ENCODE peak calls at places on chromosomes 13 and 19, in seven cellular contexts. One of them, this sample, is unnamed.

GRCh38 chr13:41505209-41505835 is 48.0 kb downstream of the RGCC start:
- DNase-seq in IMR-90: peak; percentile 96
- DNase-seq in H9: no peak
- DNase-seq in H1: no peak
- DNase-seq in mesendoderm: no peak
- DNase-seq in neuronal stem cell: no peak
- DNase-seq in mesenchymal stem cell: peak; percentile 92
- DNase-seq in this sample: peak; percentile 96

GRCh38 chr13:101529419-101529818 is 76.9 kb downstream of the ITGBL1 start:
- DNase-seq in IMR-90: peak; percentile 90
- DNase-seq in H9: no peak
- DNase-seq in H1: no peak
- DNase-seq in mesendoderm: peak; percentile 16
- DNase-seq in neuronal stem cell: no peak
- DNase-seq in mesenchymal stem cell: peak; percentile 60
- DNase-seq in this sample: no peak

GRCh38 chr13:30581582-30581981 is 36.1 kb upstream of the USPL1 start:
- DNase-seq in IMR-90: peak; percentile 36
- DNase-seq in H9: no peak
- DNase-seq in H1: no peak
- DNase-seq in mesendoderm: peak; percentile 42
- DNase-seq in neuronal stem cell: no peak
- DNase-seq in mesenchymal stem cell: peak; percentile 16
- DNase-seq in this sample: peak; percentile 7

GRCh38 chr13:88648598-88649373 is 977.6 kb downstream of the SLITRK5 start:
- DNase-seq in IMR-90: no peak
- DNase-seq in H9: no peak
- DNase-seq in H1: no peak
- DNase-seq in mesendoderm: no peak
- DNase-seq in neuronal stem cell: no peak
- DNase-seq in mesenchymal stem cell: no peak
- DNase-seq in this sample: no peak

GRCh38 chr19:7916137-7916907 is 1.7 kb downstream of the TGFBR3L start:
- DNase-seq in IMR-90: no peak
- DNase-seq in H9: peak; percentile 59
- DNase-seq in H1: peak; percentile 80
- DNase-seq in mesendoderm: peak; percentile 29
- DNase-seq in neuronal stem cell: no peak
- DNase-seq in mesenchymal stem cell: peak; percentile 23
- DNase-seq in this sample: no peak

GRCh38 chr13:109336730-109337129 is 449.7 kb downstream of the IRS2 start:
- DNase-seq in IMR-90: peak; percentile 85
- DNase-seq in H9: no peak
- DNase-seq in H1: no peak
- DNase-seq in mesendoderm: peak; percentile 63
- DNase-seq in neuronal stem cell: no peak
- DNase-seq in mesenchymal stem cell: peak; percentile 56
- DNase-seq in this sample: peak; percentile 38

GRCh38 chr13:27012482-27013197 is 159.0 kb downstream of the USP12 start:
- DNase-seq in IMR-90: peak; percentile 89
- DNase-seq in H9: peak; percentile 3
- DNase-seq in H1: peak; percentile 6
- DNase-seq in mesendoderm: no peak
- DNase-seq in neuronal stem cell: no peak
- DNase-seq in mesenchymal stem cell: peak; percentile 92
- DNase-seq in this sample: peak; percentile 36

GRCh38 chr19:18457478-18458331 is 19.8 kb upstream of the ISYNA1 start:
- DNase-seq in IMR-90: no peak
- DNase-seq in H9: no peak
- DNase-seq in H1: no peak
- DNase-seq in mesendoderm: peak; percentile 42
- DNase-seq in neuronal stem cell: no peak
- DNase-seq in mesenchymal stem cell: no peak
- DNase-seq in this sample: no peak

GRCh38 chr19:16319466-16319865 is 5.2 kb upstream of the KLF2 start:
- DNase-seq in IMR-90: peak; percentile 49
- DNase-seq in H9: no peak
- DNase-seq in H1: no peak
- DNase-seq in mesendoderm: no peak
- DNase-seq in neuronal stem cell: no peak
- DNase-seq in mesenchymal stem cell: peak; percentile 43
- DNase-seq in this sample: no peak

GRCh38 chr13:35356572-35356971 is 119.9 kb downstream of the MAB21L1 start:
- DNase-seq in IMR-90: no peak
- DNase-seq in H9: no peak
- DNase-seq in H1: no peak
- DNase-seq in mesendoderm: no peak
- DNase-seq in neuronal stem cell: no peak
- DNase-seq in mesenchymal stem cell: no peak
- DNase-seq in this sample: no peak

GRCh38 chr13:112455476-112456059 is 79.4 kb downstream of the SPACA7 start:
- DNase-seq in IMR-90: no peak
- DNase-seq in H9: peak; percentile 20
- DNase-seq in H1: peak; percentile 27
- DNase-seq in mesendoderm: no peak
- DNase-seq in neuronal stem cell: no peak
- DNase-seq in mesenchymal stem cell: no peak
- DNase-seq in this sample: no peak

GRCh38 chr13:113664751-113665581 is 2.1 kb upstream of the GRK1 start:
- DNase-seq in IMR-90: no peak
- DNase-seq in H9: no peak
- DNase-seq in H1: no peak
- DNase-seq in mesendoderm: no peak
- DNase-seq in neuronal stem cell: no peak
- DNase-seq in mesenchymal stem cell: no peak
- DNase-seq in this sample: no peak

GRCh38 chr19:19294914-19295313 is 21.8 kb upstream of the TM6SF2 start:
- DNase-seq in IMR-90: no peak
- DNase-seq in H9: no peak
- DNase-seq in H1: no peak
- DNase-seq in mesendoderm: no peak
- DNase-seq in neuronal stem cell: no peak
- DNase-seq in mesenchymal stem cell: no peak
- DNase-seq in this sample: no peak

GRCh38 chr13:25286308-25286968 is 850 bp downstream of the MTMR6 start:
- DNase-seq in IMR-90: peak; percentile 58
- DNase-seq in H9: no peak
- DNase-seq in H1: no peak
- DNase-seq in mesendoderm: peak; percentile 48
- DNase-seq in neuronal stem cell: peak; percentile 5
- DNase-seq in mesenchymal stem cell: peak; percentile 76
- DNase-seq in this sample: peak; percentile 20

GRCh38 chr13:91946498-91947070 is 548.2 kb downstream of the GPC5 start:
- DNase-seq in IMR-90: peak; percentile 12
- DNase-seq in H9: no peak
- DNase-seq in H1: no peak
- DNase-seq in mesendoderm: peak; percentile 47
- DNase-seq in neuronal stem cell: peak; percentile 26
- DNase-seq in mesenchymal stem cell: peak; percentile 31
- DNase-seq in this sample: no peak

GRCh38 chr19:51111606-51112005 is 3.4 kb upstream of the CTU1 start:
- DNase-seq in IMR-90: no peak
- DNase-seq in H9: peak; percentile 53
- DNase-seq in H1: no peak
- DNase-seq in mesendoderm: peak; percentile 64
- DNase-seq in neuronal stem cell: no peak
- DNase-seq in mesenchymal stem cell: no peak
- DNase-seq in this sample: no peak

GRCh38 chr19:8494158-8494557 is 8.3 kb downstream of the PRAM1 start:
- DNase-seq in IMR-90: no peak
- DNase-seq in H9: no peak
- DNase-seq in H1: no peak
- DNase-seq in mesendoderm: no peak
- DNase-seq in neuronal stem cell: no peak
- DNase-seq in mesenchymal stem cell: peak; percentile 18
- DNase-seq in this sample: no peak

GRCh38 chr19:39539519-39540332 is at the start of gene EID2:
- DNase-seq in IMR-90: peak; percentile 93
- DNase-seq in H9: peak; percentile 93
- DNase-seq in H1: peak; percentile 96
- DNase-seq in mesendoderm: peak; percentile 92
- DNase-seq in neuronal stem cell: peak; percentile 94
- DNase-seq in mesenchymal stem cell: peak; percentile 92
- DNase-seq in this sample: peak; percentile 99
- H4K8ac ChIP-seq in IMR-90: peak within 1 kb of the TSS; percentile 13
- H4K8ac ChIP-seq in H9: no peak within 1 kb of the TSS
- H4K8ac ChIP-seq in H1: peak within 1 kb of the TSS; percentile 85
- H4K8ac ChIP-seq in mesendoderm: peak within 1 kb of the TSS; percentile 17
- H4K8ac ChIP-seq in neuronal stem cell: peak within 1 kb of the TSS; percentile 17
- H4K8ac ChIP-seq in mesenchymal stem cell: peak within 1 kb of the TSS; percentile 58
- H4K8ac ChIP-seq in this sample: peak within 1 kb of the TSS; percentile 74

GRCh38 chr19:41626278-41626677 is 596 bp downstream of the CEACAM4 start:
- DNase-seq in IMR-90: no peak
- DNase-seq in H9: no peak
- DNase-seq in H1: no peak
- DNase-seq in mesendoderm: no peak
- DNase-seq in neuronal stem cell: no peak
- DNase-seq in mesenchymal stem cell: no peak
- DNase-seq in this sample: no peak
- H3K23ac ChIP-seq in IMR-90: no peak overlapping the region
- H3K23ac ChIP-seq in H9: no peak overlapping the region
- H3K23ac ChIP-seq in H1: no peak overlapping the region
- H3K23ac ChIP-seq in mesendoderm: no peak overlapping the region
- H3K23ac ChIP-seq in neuronal stem cell: no peak overlapping the region
- H3K23ac ChIP-seq in mesenchymal stem cell: no peak overlapping the region
- H3K23ac ChIP-seq in this sample: no peak overlapping the region

GRCh38 chr19:35207391-35207871 is 21.1 kb downstream of the FAM187B start:
- DNase-seq in IMR-90: no peak
- DNase-seq in H9: no peak
- DNase-seq in H1: no peak
- DNase-seq in mesendoderm: no peak
- DNase-seq in neuronal stem cell: no peak
- DNase-seq in mesenchymal stem cell: no peak
- DNase-seq in this sample: peak; percentile 12

GRCh38 chr19:35206855-35207254 is 21.7 kb downstream of the FAM187B start:
- DNase-seq in IMR-90: no peak
- DNase-seq in H9: no peak
- DNase-seq in H1: no peak
- DNase-seq in mesendoderm: no peak
- DNase-seq in neuronal stem cell: no peak
- DNase-seq in mesenchymal stem cell: no peak
- DNase-seq in this sample: no peak

GRCh38 chr19:35206379-35206778 is 22.2 kb downstream of the FAM187B start:
- DNase-seq in IMR-90: no peak
- DNase-seq in H9: no peak
- DNase-seq in H1: peak; percentile 26
- DNase-seq in mesendoderm: no peak
- DNase-seq in neuronal stem cell: no peak
- DNase-seq in mesenchymal stem cell: no peak
- DNase-seq in this sample: no peak

GRCh38 chr19:35204799-35205732 is 23.5 kb downstream of the FAM187B start:
- DNase-seq in IMR-90: no peak
- DNase-seq in H9: peak; percentile 57
- DNase-seq in H1: no peak
- DNase-seq in mesendoderm: no peak
- DNase-seq in neuronal stem cell: no peak
- DNase-seq in mesenchymal stem cell: no peak
- DNase-seq in this sample: no peak

DNA sequence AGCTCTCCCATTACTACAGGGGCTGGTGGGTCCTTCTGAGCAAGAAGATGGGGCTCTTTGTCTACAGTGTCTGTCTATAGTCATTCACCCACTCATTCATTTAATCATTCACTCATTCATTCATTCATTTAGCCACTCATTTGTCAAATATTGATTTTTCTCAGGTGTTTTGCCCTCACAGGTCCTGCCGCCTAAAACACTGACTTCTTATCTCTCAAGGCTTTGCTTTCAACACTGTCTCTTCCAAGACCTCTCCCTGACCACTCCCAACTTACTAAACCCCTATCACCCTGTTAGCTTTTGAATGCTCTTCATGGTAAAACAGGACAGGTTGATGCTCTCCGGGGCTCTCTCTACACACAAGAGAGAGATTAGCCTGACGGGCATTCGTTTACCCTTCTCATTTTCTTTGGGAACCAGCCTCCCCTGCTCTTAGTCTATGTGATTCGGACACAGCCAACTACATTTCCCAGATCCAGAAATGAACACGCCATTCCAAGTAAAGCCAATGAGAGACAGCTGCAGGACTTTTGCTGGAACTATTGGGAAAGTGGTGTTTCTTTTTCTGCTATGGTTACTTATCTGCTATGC is 22.7 kb downstream of the FAM187B start:
- DNase-seq in IMR-90: no peak
- DNase-seq in H9: no peak
- DNase-seq in H1: no peak
- DNase-seq in mesendoderm: no peak
- DNase-seq in neuronal stem cell: no peak
- DNase-seq in mesenchymal stem cell: no peak
- DNase-seq in this sample: no peak
- H3K4me2 ChIP-seq in IMR-90: no peak overlapping the region
- H3K4me2 ChIP-seq in H9: no peak overlapping the region
- H3K4me2 ChIP-seq in H1: no peak overlapping the region
- H3K4me2 ChIP-seq in mesendoderm: no peak overlapping the region
- H3K4me2 ChIP-seq in neuronal stem cell: no peak overlapping the region
- H3K4me2 ChIP-seq in mesenchymal stem cell: no peak overlapping the region
- H3K4me2 ChIP-seq in this sample: no peak overlapping the region

DNA sequence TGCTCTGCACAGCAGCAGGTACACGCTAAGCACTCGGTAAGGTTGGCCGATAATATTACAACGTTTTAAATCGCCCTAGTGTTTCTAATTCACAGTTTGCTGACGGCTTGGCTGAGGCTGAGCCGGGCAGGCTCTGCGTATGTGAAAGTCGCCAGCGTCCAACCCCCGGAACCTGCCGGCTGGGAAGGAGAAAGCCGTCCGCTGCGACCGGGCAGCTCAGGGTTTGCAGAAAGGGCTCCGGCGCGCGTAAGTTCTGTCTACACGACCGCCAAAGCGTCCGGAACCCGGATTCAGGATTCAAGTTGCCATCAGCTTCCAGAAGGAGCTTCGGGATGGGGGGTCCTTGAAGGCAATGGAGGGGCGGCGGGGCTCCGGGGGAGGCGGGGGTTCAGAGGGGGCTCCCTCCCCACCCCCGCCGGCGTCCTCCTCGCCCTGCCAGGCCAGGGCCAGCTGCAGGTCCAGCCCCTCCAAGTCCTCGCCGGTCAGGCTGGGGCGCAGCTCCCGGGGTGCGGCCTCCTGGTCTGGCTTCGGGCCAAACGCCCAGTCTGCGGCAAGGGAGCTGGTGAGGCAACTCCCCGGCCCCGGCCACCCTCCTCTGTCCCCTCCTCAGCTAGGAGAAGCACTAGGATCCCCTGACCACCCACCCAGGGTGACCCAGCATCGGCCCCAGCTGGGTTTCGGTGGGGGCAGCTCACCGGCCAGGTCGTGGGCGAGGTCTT is 575 bp downstream of the SMIM44 start:
- DNase-seq in IMR-90: no peak
- DNase-seq in H9: no peak
- DNase-seq in H1: no peak
- DNase-seq in mesendoderm: no peak
- DNase-seq in neuronal stem cell: no peak
- DNase-seq in mesenchymal stem cell: no peak
- DNase-seq in this sample: no peak
- H4K8ac ChIP-seq in IMR-90: no peak overlapping the region
- H4K8ac ChIP-seq in H9: no peak overlapping the region
- H4K8ac ChIP-seq in H1: no peak overlapping the region
- H4K8ac ChIP-seq in mesendoderm: no peak overlapping the region
- H4K8ac ChIP-seq in neuronal stem cell: peak overlapping the region; percentile 43
- H4K8ac ChIP-seq in mesenchymal stem cell: no peak overlapping the region
- H4K8ac ChIP-seq in this sample: no peak overlapping the region